ENCODE peak calls at places on chromosomes 4 and X, in seven cellular contexts. R is NCI-H1092; F is astrocyte of the hippocampus; K is activated T-helper 1 cell treated with Interleukin-2 at 50 U/mL for 16 hours; S is choroid plexus epithelial cell; Z is HT1080; A is activated T-helper 2 cell treated with anti-CD3 and anti-CD28 coated beads, Interferon-gamma antibody, Interleukin-2, Interleukin-4, amounts not matched to agents 10 μg/mL and 5 μg/mL and 100 μg/mL, durations not matched to agents 14 hours and 24 hours and 36 hours. P is an unnamed sample.

GRCh38 chr4:4670869-4671268 is 129.0 kb upstream of the STX18 start:
- DNase-seq in A (no peak), F (no peak), S (no peak), Z (peak; percentile 31), K (no peak), R (no peak), P (no peak)

GRCh38 chr4:55733874-55734437 is 85.6 kb upstream of the EXOC1L start:
- DNase-seq in A (no peak), K (no peak), Z (peak; percentile 76), S (peak; percentile 50), F (peak; percentile 23), R (no peak), P (peak; percentile 91)

GRCh38 chr4:152156448-152156847 is 379.4 kb downstream of the FBXW7 start:
- DNase-seq in A (no peak), R (no peak), K (no peak), Z (no peak), F (no peak), S (no peak), P (no peak)

GRCh38 chr4:177492022-177492421 is 49.8 kb upstream of the AGA start:
- DNase-seq in K (no peak), A (no peak), S (no peak), F (no peak), Z (peak; percentile 28), R (no peak), P (no peak)

GRCh38 chrX:75131973-75132627 is 24.0 kb downstream of the ABCB7 start:
- DNase-seq in Z (no peak), R (no peak), S (no peak), K (no peak), F (no peak), A (no peak), P (no peak)

GRCh38 chrX:27675493-27675892 is 85.3 kb downstream of the DCAF8L2 start:
- DNase-seq in A (no peak), F (no peak), R (no peak), Z (peak; percentile 66), K (no peak), S (peak; percentile 86), P (peak; percentile 80)

GRCh38 chr4:53800741-53801140 is 209.5 kb upstream of the LNX1 start:
- DNase-seq in A (no peak), K (no peak), Z (no peak), F (no peak), R (no peak), S (peak; percentile 13), P (no peak)

GRCh38 chr4:52715914-52716313 is 35.3 kb downstream of the ERVMER34-1 start:
- DNase-seq in A (no peak), Z (no peak), S (no peak), F (no peak), K (no peak), R (no peak), P (no peak)

GRCh38 chrX:136850441-136851175 is 29.9 kb downstream of the RBMX start:
- DNase-seq in Z (no peak), S (peak; percentile 63), A (no peak), K (no peak), R (no peak), F (no peak), P (no peak)

GRCh38 chrX:45070116-45071007 is 130.3 kb downstream of the DIPK2B start:
- DNase-seq in R (no peak), F (peak; percentile 70), S (peak; percentile 75), A (no peak), Z (peak; percentile 36), K (no peak), P (peak; percentile 3)

GRCh38 chr4:53777244-53777984 is 186.1 kb upstream of the LNX1 start:
- DNase-seq in Z (peak; percentile 80), F (peak; percentile 5), S (peak; percentile 94), A (no peak), R (no peak), K (no peak), P (peak; percentile 74)

GRCh38 chrX:41442824-41443560 is 4.2 kb upstream of the NYX start:
- DNase-seq in S (no peak), R (no peak), Z (no peak), K (no peak), A (no peak), F (no peak), P (no peak)